ENCODE peak calls at places on chromosome 22, in eight cellular contexts. U is ACHN; N is T-cell; A is GM06990; O is activated T-helper 9 cell treated with anti-CD3 and anti-CD28 coated beads, Interleukin-2, amount 50 U/mL, for 16 hours; Y is cerebellar cortex; B is RWPE1; F is H9. G is an unnamed sample.

GRCh38 chr22:33883961-33884808 is 36.1 kb downstream of the LARGE1 start:
- DNase-seq in U (no peak), N (no peak), A (no peak), O (no peak), Y (peak), B (no peak), F (no peak), G (no peak)

GRCh38 chr22:39311592-39312400 is 7.6 kb downstream of the RPL3 start:
- DNase-seq in U (no peak), N (no peak), A (peak), O (no peak), Y (peak), B (no peak), F (peak), G (no peak)

GRCh38 chr22:17120281-17120680 is 879 bp downstream of the TMEM121B start:
- DNase-seq in U (peak), N (peak), A (peak), O (peak), Y (no peak), B (peak), F (peak), G (no peak)

GRCh38 chr22:27111796-27112195 is 454.4 kb downstream of the MIAT start:
- DNase-seq in U (no peak), N (no peak), A (no peak), O (no peak), Y (no peak), B (no peak), F (no peak), G (no peak)

GRCh38 chr22:47033648-47034000 is 271.2 kb downstream of the TBC1D22A start:
- DNase-seq in U (no peak), N (no peak), A (no peak), O (no peak), Y (no peak), B (no peak), F (no peak), G (no peak)

GRCh38 chr22:30781271-30781875 is 86.7 kb downstream of the OSBP2 start:
- DNase-seq in U (no peak), N (no peak), A (no peak), O (no peak), Y (no peak), B (no peak), F (no peak), G (no peak)

GRCh38 chr22:44664149-44664548 is 37.9 kb upstream of the PRR5 start:
- DNase-seq in U (peak), N (peak), A (no peak), O (no peak), Y (no peak), B (no peak), F (no peak), G (peak)

GRCh38 chr22:43169310-43170130 is 17.4 kb downstream of the TTLL12 start:
- DNase-seq in U (no peak), N (no peak), A (no peak), O (no peak), Y (no peak), B (no peak), F (no peak), G (no peak)

GRCh38 chr22:50282361-50283144 is 12.4 kb upstream of the MAPK11 start:
- DNase-seq in U (peak), N (no peak), A (no peak), O (no peak), Y (no peak), B (peak), F (no peak), G (no peak)

GRCh38 chr22:27210111-27210739 is 552.8 kb downstream of the MIAT start:
- DNase-seq in U (no peak), N (no peak), A (no peak), O (no peak), Y (no peak), B (no peak), F (peak), G (no peak)

GRCh38 chr22:40237788-40238424 is 60.2 kb downstream of the TNRC6B start:
- DNase-seq in U (no peak), N (no peak), A (no peak), O (no peak), Y (no peak), B (no peak), F (no peak), G (no peak)

G was measured in vagina.